ENCODE peak calls at places on chromosomes 2 and 18, in eight cellular contexts. A, P, R, J, L, O, M and S are unnamed samples.

GRCh38 chr2:27833931-27834330 is 56.3 kb downstream of the RBKS start:
- DNase-seq in A (peak), P (no peak), R (no peak), J (no peak), L (no peak), O (no peak), M (no peak), S (no peak)

GRCh38 chr18:68667121-68667520 is 47.8 kb downstream of the TMX3 start:
- DNase-seq in A (no peak), P (no peak), R (no peak), J (no peak), L (no peak), O (no peak), M (no peak), S (no peak)

GRCh38 chr18:12399231-12399630 is 8.5 kb upstream of the PRELID3A start:
- DNase-seq in A (no peak), P (no peak), R (no peak), J (no peak), L (no peak), O (no peak), M (no peak), S (no peak)

GRCh38 chr2:219511547-219512325 is 2.5 kb upstream of the ASIC4 start:
- DNase-seq in A (no peak), P (no peak), R (no peak), J (no peak), L (no peak), O (no peak), M (no peak), S (no peak)

GRCh38 chr2:85601771-85602475 is 575 bp downstream of the TMEM150A start:
- DNase-seq in A (peak), P (no peak), R (peak), J (no peak), L (no peak), O (peak), M (no peak), S (peak)

GRCh38 chr18:72867721-72868665 is at the start of gene NETO1:
- DNase-seq in A (peak), P (no peak), R (no peak), J (no peak), L (no peak), O (no peak), M (peak), S (peak)

GRCh38 chr18:72601481-72601880 is 57.3 kb upstream of the CBLN2 start:
- DNase-seq in A (no peak), P (no peak), R (no peak), J (no peak), L (no peak), O (no peak), M (no peak), S (no peak)

GRCh38 chr2:105754011-105754410 is 9.3 kb downstream of the NCK2 start:
- DNase-seq in A (no peak), P (no peak), R (no peak), J (no peak), L (no peak), O (no peak), M (no peak), S (no peak)

GRCh38 chr2:44663471-44664073 is 277.9 kb upstream of the SIX3 start:
- DNase-seq in A (no peak), P (no peak), R (no peak), J (no peak), L (no peak), O (no peak), M (no peak), S (no peak)

GRCh38 chr18:29198834-29199233 is 1021.9 kb upstream of the CDH2 start:
- DNase-seq in A (no peak), P (no peak), R (no peak), J (no peak), L (no peak), O (no peak), M (no peak), S (no peak)

GRCh38 chr18:35572644-35573043 is 8.9 kb upstream of the GALNT1 start:
- DNase-seq in A (peak), P (no peak), R (no peak), J (no peak), L (no peak), O (no peak), M (no peak), S (no peak)

GRCh38 chr2:20957745-20958144 is 86.1 kb downstream of the APOB start:
- DNase-seq in A (no peak), P (no peak), R (no peak), J (no peak), L (no peak), O (no peak), M (no peak), S (peak)

GRCh38 chr18:59145055-59145454 is 5.4 kb downstream of the SEC11C start:
- DNase-seq in A (no peak), P (no peak), R (no peak), J (no peak), L (no peak), O (no peak), M (no peak), S (no peak)

GRCh38 chr18:13868501-13869271 is 44.7 kb downstream of the MC5R start:
- DNase-seq in A (no peak), P (no peak), R (no peak), J (no peak), L (no peak), O (no peak), M (peak), S (peak)

GRCh38 chr2:42624047-42624446 is 55.6 kb downstream of the MTA3 start:
- DNase-seq in A (no peak), P (no peak), R (no peak), J (no peak), L (no peak), O (no peak), M (no peak), S (no peak)

GRCh38 chr18:51108330-51108729 is 78.3 kb downstream of the SMAD4 start:
- DNase-seq in A (no peak), P (no peak), R (no peak), J (no peak), L (no peak), O (no peak), M (no peak), S (no peak)

GRCh38 chr2:25570161-25570840 is 103.1 kb downstream of the DTNB start:
- DNase-seq in A (no peak), P (no peak), R (no peak), J (no peak), L (no peak), O (no peak), M (no peak), S (no peak)

GRCh38 chr2:63050916-63051794 is 525 bp downstream of the OTX1 start:
- DNase-seq in A (no peak), P (no peak), R (no peak), J (no peak), L (no peak), O (peak), M (peak), S (peak)

GRCh38 chr2:60285476-60286316 is 267.8 kb downstream of the BCL11A start:
- DNase-seq in A (no peak), P (no peak), R (no peak), J (no peak), L (no peak), O (no peak), M (no peak), S (no peak)

GRCh38 chr2:11672404-11672803 is 2.4 kb upstream of the NTSR2 start:
- DNase-seq in A (no peak), P (no peak), R (no peak), J (no peak), L (no peak), O (no peak), M (no peak), S (no peak)

GRCh38 chr18:28178720-28179119 is 1.8 kb upstream of the CDH2 start:
- DNase-seq in A (peak), P (no peak), R (peak), J (no peak), L (no peak), O (no peak), M (no peak), S (peak)

GRCh38 chr18:44801796-44802195 is 121.1 kb downstream of the SETBP1 start:
- DNase-seq in A (no peak), P (no peak), R (no peak), J (no peak), L (no peak), O (no peak), M (no peak), S (no peak)

GRCh38 chr2:233240897-233241296 is 10.6 kb upstream of the ATG16L1 start:
- DNase-seq in A (no peak), P (no peak), R (no peak), J (no peak), L (no peak), O (no peak), M (no peak), S (no peak)

GRCh38 chr18:32175265-32175664 is 14.6 kb upstream of the MEP1B start:
- DNase-seq in A (no peak), P (no peak), R (no peak), J (no peak), L (no peak), O (no peak), M (no peak), S (no peak)

GRCh38 chr2:118687698-118688097 is 159.8 kb downstream of the EN1 start:
- DNase-seq in A (no peak), P (no peak), R (no peak), J (no peak), L (no peak), O (no peak), M (no peak), S (no peak)

GRCh38 chr2:215504547-215504946 is 68.7 kb upstream of the FN1 start:
- DNase-seq in A (peak), P (no peak), R (no peak), J (no peak), L (no peak), O (no peak), M (no peak), S (no peak)

GRCh38 chr2:85577386-85578242 is at the start of gene VAMP8:
- DNase-seq in A (no peak), P (no peak), R (peak), J (no peak), L (no peak), O (peak), M (no peak), S (peak)

GRCh38 chr2:147424766-147425165 is 420.1 kb upstream of the ACVR2A start:
- DNase-seq in A (no peak), P (no peak), R (no peak), J (no peak), L (no peak), O (no peak), M (no peak), S (no peak)

GRCh38 chr18:41899535-41899934 is 55.5 kb upstream of the PIK3C3 start:
- DNase-seq in A (no peak), P (no peak), R (no peak), J (no peak), L (no peak), O (no peak), M (no peak), S (no peak)

GRCh38 chr2:43417296-43417695 is 178.5 kb downstream of the THADA start:
- DNase-seq in A (no peak), P (no peak), R (no peak), J (no peak), L (no peak), O (no peak), M (no peak), S (no peak)

GRCh38 chr18:56515522-56515921 is 122.9 kb downstream of the TXNL1 start:
- DNase-seq in A (no peak), P (no peak), R (no peak), J (no peak), L (no peak), O (no peak), M (no peak), S (no peak)

GRCh38 chr2:120395221-120395620 is 49.3 kb downstream of the INHBB start:
- DNase-seq in A (no peak), P (no peak), R (no peak), J (no peak), L (no peak), O (no peak), M (no peak), S (no peak)

GRCh38 chr2:176814274-176814673 is 398.3 kb upstream of the HNRNPA3 start:
- DNase-seq in A (no peak), P (no peak), R (no peak), J (no peak), L (no peak), O (no peak), M (no peak), S (no peak)

GRCh38 chr18:52670903-52671302 is 330.9 kb downstream of the DCC start:
- DNase-seq in A (peak), P (no peak), R (peak), J (no peak), L (no peak), O (peak), M (no peak), S (no peak)

GRCh38 chr18:57691363-57691762 is 69.7 kb upstream of the NARS1 start:
- DNase-seq in A (no peak), P (no peak), R (no peak), J (no peak), L (no peak), O (no peak), M (no peak), S (no peak)

GRCh38 chr2:165985120-165985519 is 31.5 kb upstream of the TTC21B start:
- DNase-seq in A (no peak), P (no peak), R (no peak), J (no peak), L (no peak), O (no peak), M (no peak), S (no peak)

GRCh38 chr18:10926565-10927194 is 222.7 kb downstream of the PIEZO2 start:
- DNase-seq in A (peak), P (no peak), R (no peak), J (peak), L (no peak), O (peak), M (no peak), S (peak)

GRCh38 chr2:202790676-202791075 is 80.9 kb downstream of the ICA1L start:
- DNase-seq in A (no peak), P (no peak), R (no peak), J (no peak), L (no peak), O (no peak), M (no peak), S (no peak)

GRCh38 chr2:25806941-25807340 is 71.3 kb downstream of the ASXL2 start:
- DNase-seq in A (no peak), P (no peak), R (no peak), J (no peak), L (no peak), O (no peak), M (no peak), S (no peak)

GRCh38 chr2:86622878-86623548 is 652 bp downstream of the RNF103 start:
- DNase-seq in A (peak), P (no peak), R (peak), J (no peak), L (no peak), O (peak), M (peak), S (peak)

DNA sequence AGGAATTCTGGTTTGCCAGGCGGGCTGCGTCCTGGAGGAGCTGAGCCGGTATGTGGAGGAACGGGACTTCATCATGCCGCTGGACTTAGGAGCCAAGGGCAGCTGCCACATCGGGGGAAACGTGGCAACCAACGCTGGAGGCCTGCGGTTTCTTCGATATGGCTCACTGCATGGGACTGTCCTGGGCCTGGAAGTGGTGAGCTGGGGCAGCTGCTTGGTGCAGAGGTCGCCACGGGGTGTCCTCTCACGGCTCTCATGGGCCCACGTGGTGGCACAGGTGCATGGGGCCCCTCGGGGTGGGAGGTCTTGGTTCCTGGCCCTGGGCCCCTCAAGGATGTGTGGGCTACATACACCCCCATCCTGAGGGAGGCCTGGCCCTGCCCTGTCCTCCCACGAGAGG is 9.2 kb downstream of the D2HGDH start:
- DNase-seq in A (no peak), P (no peak), R (no peak), J (no peak), L (no peak), O (no peak), M (no peak), S (no peak)
- TF ChIP-seq CTCF in A (no peak), P (no peak), R (no peak), J (no peak), L (no peak), O (no peak), M (no peak), S (no peak)

GRCh38 chr18:26407721-26408601 is 140.4 kb downstream of the KCTD1 start:
- DNase-seq in A (no peak), P (no peak), R (no peak), J (no peak), L (no peak), O (no peak), M (no peak), S (no peak)

GRCh38 chr18:26406294-26406693 is 142.1 kb downstream of the KCTD1 start:
- DNase-seq in A (no peak), P (no peak), R (no peak), J (no peak), L (no peak), O (no peak), M (no peak), S (no peak)

GRCh38 chr18:26403451-26403850 is 144.9 kb downstream of the KCTD1 start:
- DNase-seq in A (no peak), P (no peak), R (no peak), J (no peak), L (no peak), O (no peak), M (no peak), S (no peak)

GRCh38 chr18:26406854-26407517 is 141.4 kb downstream of the KCTD1 start:
- DNase-seq in A (no peak), P (no peak), R (no peak), J (no peak), L (no peak), O (no peak), M (no peak), S (no peak)

DNA sequence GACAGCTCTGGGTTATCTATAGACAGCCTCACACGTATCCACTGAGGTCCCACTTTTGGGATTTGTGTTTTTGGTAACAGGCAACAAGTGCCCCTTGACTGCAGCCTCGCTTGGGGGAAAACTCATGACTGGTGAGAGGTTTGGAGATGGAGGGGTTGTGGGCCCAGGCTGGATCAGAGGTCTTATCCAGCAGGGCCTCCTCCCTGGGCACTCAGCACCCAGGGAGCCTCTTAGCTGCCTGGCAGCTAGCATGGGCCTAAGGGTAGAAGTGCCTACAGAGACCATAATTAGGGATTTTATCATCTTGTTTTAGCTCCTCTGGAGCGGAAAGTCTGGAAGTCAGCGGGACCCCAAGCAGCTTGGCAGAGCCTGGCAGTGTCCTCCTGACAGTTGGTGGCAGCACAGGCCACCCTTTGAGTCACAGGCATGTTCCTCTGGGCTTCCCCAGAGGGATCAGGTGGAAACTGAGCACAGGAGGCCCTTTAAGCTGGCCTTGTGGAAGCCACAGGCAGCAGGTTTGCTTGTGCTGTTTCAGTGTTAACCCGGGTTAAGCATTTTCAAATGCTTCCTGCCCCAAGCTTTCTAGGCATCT is 143.1 kb downstream of the KCTD1 start:
- DNase-seq in A (peak), P (no peak), R (peak), J (no peak), L (no peak), O (peak), M (no peak), S (peak)
- TF ChIP-seq CTCF in A (peak), P (peak), R (peak), J (peak), L (peak), O (peak), M (no peak), S (no peak)

GRCh38 chr2:74186038-74186437 is 7.4 kb upstream of the MOB1A start:
- DNase-seq in A (no peak), P (no peak), R (no peak), J (no peak), L (no peak), O (no peak), M (no peak), S (no peak)
- TF ChIP-seq CTCF in A (no peak), P (no peak), R (no peak), J (no peak), L (no peak), O (no peak), M (no peak), S (no peak)

GRCh38 chr2:71277536-71278103 is 50.7 kb upstream of the PAIP2B start:
- DNase-seq in A (peak), P (peak), R (peak), J (no peak), L (no peak), O (peak), M (peak), S (peak)
- TF ChIP-seq CTCF in A (peak), P (peak), R (peak), J (peak), L (peak), O (peak), M (peak), S (peak)

DNA sequence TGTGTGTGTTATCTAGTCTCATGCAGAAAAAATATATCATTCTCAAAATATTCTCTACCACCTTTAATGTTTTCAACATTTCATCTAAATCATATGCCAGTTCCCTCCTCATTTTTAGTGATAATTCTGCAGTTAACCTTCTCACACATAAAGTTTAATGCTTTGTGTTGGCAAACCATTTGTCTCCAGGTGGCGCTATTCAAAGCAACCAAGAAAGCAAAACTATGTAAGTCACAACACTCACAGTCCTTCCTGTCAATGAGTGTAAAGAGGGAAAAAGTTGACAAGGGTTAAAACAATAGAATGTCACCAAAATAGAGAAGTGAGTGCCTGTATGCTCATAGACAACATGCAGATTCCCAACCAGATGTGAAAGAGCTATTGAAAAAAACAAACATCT is 961.6 kb upstream of the LRRTM1 start:
- DNase-seq in A (no peak), P (no peak), R (no peak), J (no peak), L (no peak), O (peak), M (no peak), S (peak)
- TF ChIP-seq CTCF in A (no peak), P (peak), R (no peak), J (no peak), L (no peak), O (peak), M (peak), S (peak)

GRCh38 chr2:696999-697627 is 19.9 kb upstream of the TMEM18 start:
- DNase-seq in A (no peak), P (no peak), R (no peak), J (no peak), L (no peak), O (peak), M (no peak), S (no peak)
- TF ChIP-seq CTCF in A (no peak), P (no peak), R (no peak), J (no peak), L (no peak), O (no peak), M (no peak), S (no peak)

DNA sequence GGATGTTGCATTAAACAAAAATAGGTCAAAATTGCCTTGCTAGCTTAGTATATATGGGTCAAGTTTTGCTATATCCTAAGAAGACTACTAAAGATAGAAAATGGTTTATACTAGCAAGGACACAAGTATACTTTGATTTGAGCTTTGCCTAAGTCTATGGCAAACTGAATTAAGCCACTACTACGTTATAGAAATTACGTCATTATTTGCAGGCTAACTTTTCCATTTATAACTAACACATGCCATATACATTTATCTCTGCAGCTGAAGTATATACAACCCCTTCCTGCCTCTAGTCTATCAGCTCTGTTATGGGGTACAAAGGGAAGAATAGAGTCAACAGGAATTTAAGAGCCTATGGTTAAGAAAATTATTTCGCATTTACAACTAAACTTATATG is 16.2 kb downstream of the YWHAQ start:
- DNase-seq in A (no peak), P (no peak), R (no peak), J (no peak), L (no peak), O (no peak), M (no peak), S (no peak)
- TF ChIP-seq CTCF in A (no peak), P (no peak), R (no peak), J (no peak), L (no peak), O (no peak), M (no peak), S (no peak)

GRCh38 chr2:131148426-131148825 is 43.3 kb downstream of the PLEKHB2 start:
- DNase-seq in A (no peak), P (no peak), R (peak), J (no peak), L (no peak), O (no peak), M (no peak), S (no peak)
- TF ChIP-seq CTCF in A (no peak), P (no peak), R (peak), J (no peak), L (no peak), O (no peak), M (no peak), S (no peak)